ENCODE peak calls at places on chromosomes 13 and 19, in four cellular contexts. K, E, L and C are unnamed samples.
A peak's percentile ranks its signal among the peaks of the same experiment; 100 is the strongest.

GRCh38 chr19:5219551-5220304 is 120.9 kb downstream of the PTPRS start:
- DNase-seq in K (no peak), E (no peak), L (no peak), C (no peak)

GRCh38 chr19:16988661-16989060 is 37.9 kb downstream of the CPAMD8 start:
- DNase-seq in K (no peak), E (no peak), L (no peak), C (no peak)

GRCh38 chr19:22545751-22546150 is 88.4 kb upstream of the ZNF492 start:
- DNase-seq in K (peak; percentile 27), E (peak; percentile 12), L (no peak), C (no peak)

GRCh38 chr19:2475018-2475701 is 767 bp upstream of the GADD45B start:
- DNase-seq in K (peak; percentile 76), E (peak; percentile 65), L (peak; percentile 75), C (peak; percentile 32)

GRCh38 chr19:1105217-1105872 is 1.6 kb downstream of the GPX4 start:
- DNase-seq in K (no peak), E (no peak), L (no peak), C (no peak)

GRCh38 chr13:29481603-29482002 is 113.9 kb downstream of the SLC7A1 start:
- DNase-seq in K (no peak), E (no peak), L (no peak), C (no peak)

GRCh38 chr19:29098863-29099481 is 114.0 kb downstream of the UQCRFS1 start:
- DNase-seq in K (peak; percentile 69), E (peak; percentile 23), L (peak; percentile 54), C (no peak)

GRCh38 chr19:38386300-38386967 is 1.4 kb downstream of the GGN start:
- DNase-seq in K (no peak), E (no peak), L (no peak), C (no peak)

GRCh38 chr13:39931505-39931904 is 276.0 kb downstream of the COG6 start:
- DNase-seq in K (no peak), E (no peak), L (no peak), C (no peak)

GRCh38 chr13:65855276-65855675 is 1374.9 kb downstream of the PCDH9 start:
- DNase-seq in K (no peak), E (no peak), L (no peak), C (no peak)

GRCh38 chr13:110713981-110714797 is 689 bp downstream of the ING1 start:
- DNase-seq in K (peak; percentile 34), E (peak; percentile 65), L (peak; percentile 90), C (peak; percentile 62)

GRCh38 chr13:90032841-90033493 is 1314.5 kb upstream of the MIR17HG start:
- DNase-seq in K (no peak), E (no peak), L (no peak), C (no peak)

GRCh38 chr13:27542220-27542619 is 78.1 kb downstream of the LNX2 start:
- DNase-seq in K (no peak), E (no peak), L (no peak), C (no peak)

GRCh38 chr19:57688011-57688763 is 6.4 kb downstream of the ZNF551 start:
- DNase-seq in K (no peak), E (no peak), L (no peak), C (no peak)

GRCh38 chr19:13506550-13506878 is 235 bp upstream of the CACNA1A start:
- DNase-seq in K (no peak), E (no peak), L (no peak), C (no peak)

GRCh38 chr13:49300716-49301589 is 53.2 kb downstream of the CDADC1 start:
- DNase-seq in K (peak; percentile 66), E (peak; percentile 64), L (peak; percentile 82), C (peak; percentile 24)

GRCh38 chr19:41910240-41910991 is 17.8 kb downstream of the ERFL start:
- DNase-seq in K (no peak), E (no peak), L (no peak), C (no peak)

GRCh38 chr19:474126-475078 is 13.6 kb upstream of the SHC2 start:
- DNase-seq in K (no peak), E (no peak), L (no peak), C (no peak)

GRCh38 chr19:18450934-18451836 is 13.3 kb upstream of the ISYNA1 start:
- DNase-seq in K (peak; percentile 64), E (peak; percentile 90), L (peak; percentile 95), C (peak; percentile 76)

GRCh38 chr19:38251564-38252051 is 4.6 kb downstream of the PPP1R14A start:
- DNase-seq in K (no peak), E (no peak), L (no peak), C (no peak)

GRCh38 chr13:93559718-93560117 is 333.1 kb downstream of the GPC6 start:
- DNase-seq in K (peak; percentile 49), E (no peak), L (no peak), C (no peak)

GRCh38 chr19:2254052-2254872 is 2.0 kb downstream of the JSRP1 start:
- DNase-seq in K (no peak), E (no peak), L (no peak), C (no peak)

GRCh38 chr13:50780201-50781015 is 63.1 kb downstream of the DLEU7 start:
- DNase-seq in K (no peak), E (no peak), L (no peak), C (no peak)

GRCh38 chr19:991174-991931 is 7.2 kb downstream of the WDR18 start:
- DNase-seq in K (peak; percentile 75), E (peak; percentile 37), L (no peak), C (peak; percentile 54)

GRCh38 chr19:19067276-19068072 is 3.7 kb downstream of the SLC25A42 start:
- DNase-seq in K (no peak), E (no peak), L (no peak), C (no peak)

GRCh38 chr13:112722433-112723250 is 32.8 kb downstream of the ATP11A start:
- DNase-seq in K (peak; percentile 74), E (no peak), L (peak; percentile 68), C (no peak)

GRCh38 chr19:17772172-17772571 is 20.9 kb downstream of the FCHO1 start:
- DNase-seq in K (peak; percentile 69), E (no peak), L (no peak), C (no peak)

GRCh38 chr19:4557971-4558941 is 1.2 kb downstream of the SEMA6B start:
- DNase-seq in K (no peak), E (peak; percentile 35), L (peak; percentile 65), C (no peak)

GRCh38 chr19:10290876-10291553 is 1.3 kb downstream of the ICAM5 start:
- DNase-seq in K (peak; percentile 58), E (peak; percentile 76), L (peak; percentile 85), C (no peak)

GRCh38 chr19:36420961-36421748 is 2.7 kb upstream of the ZFP82 start:
- DNase-seq in K (no peak), E (no peak), L (no peak), C (no peak)

GRCh38 chr13:85798999-85799646 is at the start of gene SLITRK6:
- DNase-seq in K (peak; percentile 81), E (no peak), L (no peak), C (no peak)

GRCh38 chr19:4058696-4059492 is 7.8 kb downstream of the ZBTB7A start:
- DNase-seq in K (no peak), E (peak; percentile 40), L (no peak), C (no peak)

GRCh38 chr19:1538978-1539377 is 15.1 kb downstream of the PLK5 start:
- DNase-seq in K (no peak), E (no peak), L (no peak), C (no peak)

GRCh38 chr13:35858665-35859064 is 272.5 kb downstream of the DCLK1 start:
- DNase-seq in K (no peak), E (no peak), L (no peak), C (no peak)

GRCh38 chr13:98443329-98443728 is 133.6 kb downstream of the STK24 start:
- DNase-seq in K (peak; percentile 40), E (no peak), L (no peak), C (no peak)

GRCh38 chr19:37951816-37952210 is 44.8 kb downstream of the SIPA1L3 start:
- DNase-seq in K (no peak), E (no peak), L (no peak), C (no peak)

GRCh38 chr19:20315543-20315942 is 148.5 kb downstream of the ZNF486 start:
- DNase-seq in K (no peak), E (no peak), L (no peak), C (no peak)

GRCh38 chr19:5143471-5144411 is 174.8 kb downstream of the KDM4B start:
- DNase-seq in K (no peak), E (no peak), L (peak; percentile 64), C (no peak)

GRCh38 chr19:406999-407491 is 1.9 kb downstream of the C2CD4C start:
- DNase-seq in K (no peak), E (no peak), L (no peak), C (no peak)

GRCh38 chr19:43858174-43858573 is 31.1 kb downstream of the ZNF283 start:
- DNase-seq in K (no peak), E (no peak), L (no peak), C (no peak)
- H3K9me3 ChIP-seq in K (peaks cover 95% of the 10 kb centered on the region), E (peaks cover 93% of the 10 kb centered on the region), L (peaks cover 96% of the 10 kb centered on the region), C (peaks cover 17% of the 10 kb centered on the region)

GRCh38 chr19:53621885-53622710 is 9.7 kb upstream of the DPRX start:
- DNase-seq in K (peak; percentile 66), E (no peak), L (no peak), C (no peak)

GRCh38 chr19:53624776-53625540 is 6.8 kb upstream of the DPRX start:
- DNase-seq in K (no peak), E (no peak), L (no peak), C (no peak)

GRCh38 chr19:53631949-53632407 is at the start of gene DPRX:
- DNase-seq in K (no peak), E (no peak), L (no peak), C (no peak)

DNA sequence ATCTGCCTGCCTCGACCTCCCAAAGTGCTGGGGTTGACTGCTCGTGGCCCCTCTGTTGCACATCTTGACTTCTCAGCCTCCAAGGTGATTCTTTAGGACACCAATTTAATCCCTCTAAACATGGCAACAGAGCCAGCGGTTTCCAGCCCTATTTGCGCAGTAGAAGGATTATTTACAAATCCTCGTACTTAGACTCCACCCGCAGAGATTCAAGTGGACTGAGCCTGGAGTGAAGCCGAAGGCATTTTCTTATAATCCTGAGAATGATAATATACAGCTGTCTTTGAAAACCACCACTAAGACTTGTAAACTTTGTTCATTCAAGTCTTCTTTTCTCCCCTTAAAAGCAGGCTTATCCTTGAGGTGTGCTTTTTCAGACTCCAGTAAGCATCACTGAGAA is 4.9 kb upstream of the DPRX start:
- DNase-seq in K (no peak), E (no peak), L (no peak), C (no peak)
- H3K9me3 ChIP-seq in K (peaks cover 61% of the 10 kb centered on the region), E (no peaks in the 10 kb centered on the region), L (no peaks in the 10 kb centered on the region), C (no peaks in the 10 kb centered on the region)

GRCh38 chr19:52102782-52103181 is 7.2 kb upstream of the ZNF841 start:
- DNase-seq in K (no peak), E (no peak), L (no peak), C (no peak)
- H3K9me3 ChIP-seq in K (peaks cover 68% of the 10 kb centered on the region), E (peaks cover 16% of the 10 kb centered on the region), L (peaks cover 56% of the 10 kb centered on the region), C (peaks cover 22% of the 10 kb centered on the region)

DNA sequence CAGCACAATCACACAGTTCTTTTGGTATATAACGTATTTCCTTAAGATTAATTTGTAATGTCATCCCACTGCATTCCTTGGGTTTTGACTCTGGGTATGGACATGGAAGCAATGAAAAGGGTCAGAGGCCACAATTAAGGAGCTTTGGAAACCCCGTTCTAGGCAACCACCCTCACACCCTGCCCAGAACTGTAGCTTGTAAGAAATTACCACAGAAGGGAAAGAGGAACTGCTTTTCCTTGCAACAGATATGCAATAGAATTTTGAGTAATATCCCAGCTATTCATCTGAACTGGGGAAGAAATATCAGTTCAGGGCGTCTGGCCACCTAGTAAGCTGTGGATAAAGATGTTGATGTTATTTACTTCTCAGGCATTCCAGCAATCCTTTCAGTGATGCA is 980 bp upstream of the CLC start:
- DNase-seq in K (no peak), E (no peak), L (no peak), C (no peak)
- H3K9me3 ChIP-seq in K (no peaks in the 10 kb centered on the region), E (no peaks in the 10 kb centered on the region), L (no peaks in the 10 kb centered on the region), C (no peaks in the 10 kb centered on the region)

GRCh38 chr19:49956113-49956491 is 4.9 kb downstream of the SIGLEC11 start:
- DNase-seq in K (no peak), E (no peak), L (no peak), C (no peak)
- H3K9me3 ChIP-seq in K (no peaks in the 10 kb centered on the region), E (no peaks in the 10 kb centered on the region), L (no peaks in the 10 kb centered on the region), C (no peaks in the 10 kb centered on the region)